ENCODE peak calls at places on chromosomes 6 and 20, in six cellular contexts. Q is T-helper 17 cell; W is activated naive CD4-positive, alpha-beta T cell treated with anti-CD3 and anti-CD28 coated beads, Interleukin-2, amount 50 U/mL, for 72 hours; V is foreskin keratinocyte; O is heart right ventricle; A is lower lobe of right lung. Y is an unnamed sample.

GRCh38 chr20:49979030-49979832 is 3.5 kb upstream of the SNAI1 start:
- ATAC-seq in Q (peak), W (peak), V (peak), O (peak), A (peak), Y (peak)

GRCh38 chr20:12966468-12967085 is 42.2 kb upstream of the SPTLC3 start:
- ATAC-seq in Q (no peak), W (no peak), V (peak), O (no peak), A (no peak), Y (no peak)

GRCh38 chr20:37699202-37699601 is 5.4 kb downstream of the CTNNBL1 start:
- ATAC-seq in Q (no peak), W (no peak), V (no peak), O (peak), A (no peak), Y (no peak)

GRCh38 chr6:145135702-145136101 is 599.6 kb downstream of the EPM2A start:
- ATAC-seq in Q (no peak), W (no peak), V (no peak), O (no peak), A (no peak), Y (no peak)

GRCh38 chr6:44603044-44603686 is 215.7 kb downstream of the CDC5L start:
- ATAC-seq in Q (no peak), W (no peak), V (no peak), O (peak), A (no peak), Y (no peak)

GRCh38 chr20:16241911-16242310 is 331.3 kb downstream of the KIF16B start:
- ATAC-seq in Q (no peak), W (no peak), V (no peak), O (no peak), A (no peak), Y (no peak)

GRCh38 chr6:168274046-168274952 is 45.3 kb downstream of the DACT2 start:
- ATAC-seq in Q (no peak), W (no peak), V (no peak), O (no peak), A (peak), Y (no peak)

GRCh38 chr20:48405909-48406308 is 421.9 kb downstream of the PREX1 start:
- ATAC-seq in Q (no peak), W (no peak), V (no peak), O (no peak), A (no peak), Y (no peak)

GRCh38 chr20:8870652-8871051 is 198.2 kb upstream of the PLCB4 start:
- ATAC-seq in Q (no peak), W (no peak), V (no peak), O (no peak), A (no peak), Y (no peak)

GRCh38 chr6:75402296-75402695 is 91.3 kb downstream of the FILIP1 start:
- ATAC-seq in Q (no peak), W (no peak), V (peak), O (peak), A (peak), Y (no peak)

GRCh38 chr20:53021934-53022333 is 49.8 kb downstream of the TSHZ2 start:
- ATAC-seq in Q (peak), W (peak), V (peak), O (no peak), A (no peak), Y (peak)

GRCh38 chr20:48359692-48360337 is 468.0 kb downstream of the PREX1 start:
- ATAC-seq in Q (peak), W (no peak), V (no peak), O (no peak), A (peak), Y (peak)

GRCh38 chr6:56193846-56194245 is 53.5 kb downstream of the COL21A1 start:
- ATAC-seq in Q (no peak), W (no peak), V (peak), O (no peak), A (no peak), Y (no peak)

GRCh38 chr20:36317675-36318074 is 11.5 kb downstream of the DLGAP4 start:
- ATAC-seq in Q (no peak), W (peak), V (no peak), O (no peak), A (no peak), Y (no peak)

GRCh38 chr20:17733781-17734304 is 34.1 kb downstream of the BANF2 start:
- ATAC-seq in Q (no peak), W (no peak), V (no peak), O (no peak), A (no peak), Y (no peak)